ENCODE peak calls at places on chromosomes 4 and X, in nine cellular contexts. U is MM.1S, I is transverse colon, S is HL-60, B is pancreas, L is endodermal cell, M is cardiac muscle cell, O is cardiac fibroblast, N is choroid plexus epithelial cell. V is an unnamed sample.

GRCh38 chr4:143185253-143186107 is 763 bp downstream of the USP38 start:
- DNase-seq in U (peak), I (peak), S (no peak), B (no peak), L (peak), M (peak), O (peak), N (peak), V (peak)

GRCh38 chrX:49915352-49916222 is 6.8 kb upstream of the CLCN5 start:
- DNase-seq in U (peak), I (peak), S (peak), B (peak), L (peak), M (peak), O (peak), N (peak), V (peak)

GRCh38 chrX:39675619-39676018 is 422.1 kb downstream of the BCOR start:
- DNase-seq in U (no peak), I (peak), S (no peak), B (no peak), L (no peak), M (peak), O (peak), N (no peak), V (peak)

GRCh38 chr4:124631760-124632159 is 80.8 kb downstream of the ANKRD50 start:
- DNase-seq in U (peak), I (peak), S (no peak), B (peak), L (no peak), M (peak), O (peak), N (peak), V (peak)

GRCh38 chrX:44035576-44035975 is 62.4 kb upstream of the NDP start:
- DNase-seq in U (no peak), I (no peak), S (no peak), B (no peak), L (no peak), M (peak), O (peak), N (peak), V (peak)

GRCh38 chr4:98838977-98839618 is 89.8 kb downstream of the EIF4E start:
- DNase-seq in U (no peak), I (no peak), S (peak), B (no peak), L (no peak), M (peak), O (peak), N (peak), V (peak)

GRCh38 chr4:152870605-152871004 is 65.5 kb upstream of the FHDC1 start:
- DNase-seq in U (no peak), I (no peak), S (no peak), B (no peak), L (no peak), M (no peak), O (no peak), N (no peak), V (no peak)

GRCh38 chr4:48032721-48033120 is 16.1 kb downstream of the NIPAL1 start:
- DNase-seq in U (no peak), I (no peak), S (no peak), B (no peak), L (no peak), M (peak), O (peak), N (peak), V (peak)

GRCh38 chrX:28225508-28225907 is 244.3 kb upstream of the DCAF8L1 start:
- DNase-seq in U (no peak), I (no peak), S (no peak), B (no peak), L (no peak), M (no peak), O (peak), N (no peak), V (no peak)

GRCh38 chr4:85761803-85762202 is 286.9 kb downstream of the ARHGAP24 start:
- DNase-seq in U (no peak), I (peak), S (no peak), B (peak), L (no peak), M (peak), O (peak), N (peak), V (peak)

GRCh38 chrX:154091678-154092077 is 5.8 kb downstream of the MECP2 start:
- DNase-seq in U (no peak), I (no peak), S (no peak), B (peak), L (peak), M (no peak), O (no peak), N (no peak), V (no peak)

DNA sequence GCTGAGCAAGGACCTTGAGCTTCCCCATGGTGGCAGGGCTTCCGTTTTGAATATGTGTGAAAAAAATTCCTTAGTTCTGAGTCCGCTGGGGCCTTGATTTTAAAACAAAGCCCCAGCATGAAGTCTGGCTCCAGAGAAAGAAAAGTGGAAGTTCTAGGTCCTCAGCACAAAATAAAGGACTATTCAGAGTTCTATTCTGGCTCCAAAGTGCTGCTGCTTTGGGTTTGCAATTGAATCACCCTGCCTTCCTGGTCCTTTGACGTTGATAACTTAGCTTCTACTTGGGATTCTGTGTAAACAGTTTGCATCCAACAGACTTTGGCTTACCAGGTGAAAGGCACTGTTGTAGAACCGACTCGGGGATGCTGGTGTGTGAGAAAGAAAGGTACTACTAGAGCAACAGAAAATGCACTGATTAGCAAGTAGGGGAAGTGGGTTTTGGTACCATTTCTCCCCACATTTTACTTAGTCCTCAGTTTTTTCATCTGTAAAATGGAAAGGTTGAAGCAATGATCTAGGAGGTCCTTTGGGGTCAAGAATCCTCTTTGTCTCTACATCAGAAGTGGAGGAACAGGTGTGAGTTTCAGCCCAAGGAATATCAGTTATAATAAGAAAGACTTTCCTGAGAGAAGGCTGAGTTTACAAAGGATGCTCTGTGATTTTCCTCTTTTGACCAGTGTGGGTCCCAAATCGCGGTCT is 28.4 kb downstream of the IGFBP7 start:
- DNase-seq in U (no peak), I (no peak), S (no peak), B (no peak), L (peak), M (no peak), O (no peak), N (no peak), V (no peak)
- H3K4me3 ChIP-seq in U (no peak), I (no peak), S (no peak), B (no peak), L (no peak), M (no peak), O (no peak), N (no peak), V (no peak)

GRCh38 chrX:133171962-133172708 is 46.0 kb downstream of the TFDP3 start:
- DNase-seq in U (peak), I (no peak), S (peak), B (no peak), L (peak), M (peak), O (peak), N (peak), V (peak)
- TF ChIP-seq CTCF in U (peak), I (peak), S (peak), B (no peak), L (peak), M (peak), O (no peak), N (peak), V (no peak)

DNA sequence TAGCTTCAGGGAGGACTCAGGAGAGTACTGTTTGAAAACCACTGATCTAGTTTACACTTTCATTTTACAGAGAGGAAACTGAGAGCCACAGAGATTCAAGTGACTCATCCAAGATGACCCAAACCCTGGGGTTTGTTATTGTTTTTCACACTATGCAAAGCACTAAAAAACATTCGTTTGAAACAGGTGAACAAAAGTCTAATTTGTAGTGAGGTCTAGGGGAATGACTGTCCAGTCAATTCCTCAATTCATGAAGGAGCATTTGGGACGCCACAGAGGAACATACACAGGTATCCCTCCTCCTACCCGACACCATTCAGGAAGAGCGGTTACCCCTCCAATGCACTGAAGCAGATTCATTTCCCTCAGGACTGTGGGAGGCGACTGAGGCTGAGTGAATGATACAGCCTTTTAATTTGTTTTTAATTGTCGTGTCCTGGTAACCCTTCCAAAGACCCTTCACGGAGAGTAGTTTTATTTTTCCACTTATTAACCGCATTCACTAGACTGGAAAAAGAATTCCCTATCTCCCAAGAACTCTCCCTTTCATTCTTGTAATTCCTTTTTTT is 30.3 kb downstream of the TLR10 start:
- DNase-seq in U (peak), I (no peak), S (no peak), B (no peak), L (no peak), M (peak), O (peak), N (peak), V (no peak)
- H3K4me3 ChIP-seq in U (peak), I (no peak), S (no peak), B (no peak), L (no peak), M (no peak), O (peak), N (peak), V (no peak)

DNA sequence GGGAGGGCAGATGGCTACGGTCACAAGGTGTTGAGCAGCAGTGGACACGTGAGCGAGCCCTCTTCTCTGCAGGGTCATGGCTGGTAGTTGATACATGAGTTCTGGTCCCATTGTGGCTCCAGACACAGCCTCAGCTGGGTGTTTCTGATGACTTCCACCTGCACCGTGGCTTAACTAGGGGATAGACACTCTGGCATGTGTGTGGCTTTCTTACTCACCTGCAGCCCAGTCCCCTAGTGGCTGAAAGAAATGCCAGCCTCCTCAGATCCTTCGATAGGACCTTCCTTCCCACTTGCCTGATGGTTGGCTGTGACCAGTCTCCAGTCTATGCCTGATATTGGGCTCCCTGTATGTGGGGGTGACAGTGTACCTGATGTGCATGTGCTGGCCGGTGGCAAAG is 5.0 kb downstream of the GPR78 start:
- DNase-seq in U (peak), I (no peak), S (no peak), B (no peak), L (peak), M (no peak), O (no peak), N (no peak), V (no peak)
- TF ChIP-seq CTCF in U (peak), I (no peak), S (no peak), B (no peak), L (peak), M (no peak), O (no peak), N (peak), V (no peak)

V was measured in fibroblast of the aortic adventitia.